ENCODE peak calls at places on chromosomes 12 and 14, in six cellular contexts. Z is progenitor cell of endocrine pancreas, S is foreskin keratinocyte, T is sigmoid colon, G is AG09319, J is fibroblast of lung. I is an unnamed sample.

GRCh38 chr12:481422-481821 is 21.7 kb downstream of the B4GALNT3 start:
- DNase-seq in T (peak; percentile 65), J (peak; percentile 31), Z (no peak), G (no peak), S (no peak), I (peak; percentile 13)

GRCh38 chr14:69695664-69696527 is 71.0 kb upstream of the SRSF5 start:
- DNase-seq in S (no peak), T (no peak), Z (no peak), J (peak; percentile 44), G (peak; percentile 59), I (peak; percentile 55)

GRCh38 chr12:53113307-53113706 is 10.0 kb downstream of the SOAT2 start:
- DNase-seq in G (no peak), T (no peak), S (no peak), Z (no peak), J (no peak), I (no peak)

GRCh38 chr14:91078095-91078737 is 17.8 kb upstream of the RPS6KA5 start:
- DNase-seq in Z (no peak), J (no peak), S (no peak), T (no peak), G (no peak), I (no peak)

GRCh38 chr12:124428136-124428791 is 133.4 kb downstream of the RFLNA start:
- DNase-seq in T (peak; percentile 93), G (no peak), S (no peak), Z (no peak), J (peak; percentile 82), I (no peak)

GRCh38 chr14:59097681-59098080 is 90.8 kb upstream of the DAAM1 start:
- DNase-seq in G (no peak), S (no peak), T (no peak), J (no peak), Z (no peak), I (no peak)

GRCh38 chr12:51077930-51078329 is 5.5 kb downstream of the CSRNP2 start:
- DNase-seq in T (no peak), Z (no peak), S (no peak), J (peak; percentile 27), G (no peak), I (no peak)

GRCh38 chr12:115569694-115570093 is 707.8 kb downstream of the MED13L start:
- DNase-seq in J (no peak), S (no peak), T (no peak), G (no peak), Z (no peak), I (no peak)

GRCh38 chr12:107590369-107591094 is 95.1 kb upstream of the PWP1 start:
- DNase-seq in S (no peak), G (no peak), J (no peak), T (no peak), Z (no peak), I (no peak)

GRCh38 chr14:95500772-95501401 is 15.6 kb downstream of the SYNE3 start:
- DNase-seq in J (peak; percentile 82), T (no peak), S (no peak), G (peak; percentile 64), Z (no peak), I (peak; percentile 73)

GRCh38 chr12:27384261-27384590 is 51.6 kb downstream of the BMAL2 start:
- DNase-seq in S (no peak), Z (no peak), J (no peak), G (no peak), T (no peak), I (no peak)

GRCh38 chr12:104673294-104674062 is 216.7 kb downstream of the CHST11 start:
- DNase-seq in S (no peak), J (peak; percentile 34), G (peak; percentile 29), Z (no peak), T (no peak), I (no peak)

GRCh38 chr12:21774358-21775129 is at the start of gene KCNJ8:
- DNase-seq in J (peak; percentile 41), G (no peak), S (no peak), T (peak; percentile 92), Z (peak; percentile 69), I (peak; percentile 46)

GRCh38 chr12:94504386-94504785 is 44.7 kb upstream of the CEP83 start:
- DNase-seq in G (no peak), J (no peak), S (peak; percentile 5), Z (no peak), T (no peak), I (no peak)

GRCh38 chr14:71932229-71932951 is at the start of gene RGS6:
- DNase-seq in J (no peak), S (peak; percentile 23), T (no peak), Z (peak; percentile 71), G (no peak), I (no peak)
- TF ChIP-seq CTCF in J (no peak), S (peak; percentile 61), T (no peak), Z (peak; percentile 51), G (no peak), I (peak; percentile 6)

DNA sequence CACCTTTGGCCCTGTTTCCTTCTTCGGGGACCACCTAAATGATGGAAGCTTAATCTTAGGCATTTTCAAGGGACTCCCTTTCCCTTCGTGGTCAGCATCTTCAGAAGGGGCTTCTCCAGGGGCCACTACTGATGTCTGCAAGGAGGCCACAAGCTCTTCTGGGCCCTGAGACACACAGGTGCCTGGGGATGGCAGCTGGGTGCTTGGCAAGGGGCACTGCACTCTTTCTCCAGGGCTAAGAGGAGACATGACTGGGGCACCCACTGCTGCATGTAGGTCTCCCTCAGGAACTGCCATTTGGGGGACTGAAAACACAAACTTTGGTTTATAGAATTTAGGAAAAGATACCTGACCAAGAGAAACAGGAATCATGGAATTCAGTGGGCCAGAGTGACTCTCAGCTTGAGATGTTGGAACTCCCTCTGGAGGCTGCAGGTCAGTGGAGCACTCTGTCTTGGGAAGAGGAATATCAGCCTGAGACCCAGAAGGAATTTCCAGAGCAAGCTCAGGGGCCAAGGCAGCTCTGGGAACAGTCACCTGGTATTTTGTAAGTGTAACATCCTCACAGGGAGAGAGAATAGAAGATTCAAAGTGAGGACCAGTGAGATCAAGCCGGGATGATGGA is 16.0 kb downstream of the PLD4 start:
- DNase-seq in T (peak; percentile 32), J (no peak), G (no peak), S (no peak), Z (no peak), I (no peak)
- TF ChIP-seq CTCF in T (no peak), J (no peak), G (peak; percentile 1), S (peak; percentile 31), Z (peak; percentile 40), I (peak; percentile 33)

DNA sequence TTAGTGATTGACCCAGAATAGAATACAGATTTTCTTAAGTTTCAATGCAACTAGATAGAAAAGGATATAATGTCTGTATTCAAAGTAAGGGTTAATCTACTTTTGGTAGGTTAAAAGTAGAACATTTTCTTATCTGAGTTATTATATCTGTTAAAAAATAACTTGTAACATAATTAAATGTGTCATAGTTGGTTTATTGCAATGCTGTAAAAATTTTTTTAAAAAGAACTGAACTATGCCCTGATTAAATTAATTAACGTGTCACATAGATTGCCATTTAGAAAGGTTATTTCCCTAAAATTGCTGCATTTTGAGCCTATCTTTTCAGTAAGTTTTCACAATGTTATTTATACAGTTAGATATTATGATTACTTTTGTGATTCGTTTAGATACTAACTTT is 89.2 kb downstream of the PDE3A start:
- DNase-seq in T (no peak), G (no peak), Z (no peak), S (no peak), J (no peak), I (no peak)
- TF ChIP-seq CTCF in T (no peak), G (no peak), Z (no peak), S (no peak), J (no peak), I (no peak)

GRCh38 chr12:110372056-110372425 is 31.5 kb downstream of the ANAPC7 start:
- DNase-seq in S (no peak), J (no peak), T (no peak), G (no peak), Z (no peak), I (no peak)
- TF ChIP-seq CTCF in S (no peak), J (no peak), T (no peak), G (no peak), Z (no peak), I (no peak)

DNA sequence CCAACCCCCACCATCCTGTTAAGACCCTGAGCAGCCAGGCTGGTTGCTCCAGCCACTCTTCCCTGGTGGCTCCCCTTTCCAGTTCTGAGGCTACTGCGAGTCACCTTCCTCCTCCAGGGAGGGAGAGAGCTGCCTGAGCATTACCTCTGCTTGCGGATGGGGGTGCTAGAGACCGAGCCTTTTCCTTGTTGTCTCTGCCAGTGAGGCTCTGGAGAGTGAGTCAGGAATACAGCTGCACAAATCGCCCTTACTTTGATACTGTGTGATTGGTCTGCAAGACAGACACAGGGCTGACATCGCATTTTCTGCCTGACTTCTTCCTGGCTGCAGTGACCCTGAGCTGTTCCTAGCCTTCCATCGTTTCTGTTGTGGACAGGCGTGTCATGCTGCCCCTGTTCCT is 94.3 kb downstream of the SLC25A47 start:
- DNase-seq in T (peak; percentile 54), Z (peak; percentile 43), J (peak; percentile 92), G (peak; percentile 59), S (peak; percentile 67), I (peak; percentile 78)
- TF ChIP-seq CTCF in T (peak; percentile 53), Z (peak; percentile 69), J (peak; percentile 88), G (peak; percentile 92), S (peak; percentile 96), I (peak; percentile 92)

DNA sequence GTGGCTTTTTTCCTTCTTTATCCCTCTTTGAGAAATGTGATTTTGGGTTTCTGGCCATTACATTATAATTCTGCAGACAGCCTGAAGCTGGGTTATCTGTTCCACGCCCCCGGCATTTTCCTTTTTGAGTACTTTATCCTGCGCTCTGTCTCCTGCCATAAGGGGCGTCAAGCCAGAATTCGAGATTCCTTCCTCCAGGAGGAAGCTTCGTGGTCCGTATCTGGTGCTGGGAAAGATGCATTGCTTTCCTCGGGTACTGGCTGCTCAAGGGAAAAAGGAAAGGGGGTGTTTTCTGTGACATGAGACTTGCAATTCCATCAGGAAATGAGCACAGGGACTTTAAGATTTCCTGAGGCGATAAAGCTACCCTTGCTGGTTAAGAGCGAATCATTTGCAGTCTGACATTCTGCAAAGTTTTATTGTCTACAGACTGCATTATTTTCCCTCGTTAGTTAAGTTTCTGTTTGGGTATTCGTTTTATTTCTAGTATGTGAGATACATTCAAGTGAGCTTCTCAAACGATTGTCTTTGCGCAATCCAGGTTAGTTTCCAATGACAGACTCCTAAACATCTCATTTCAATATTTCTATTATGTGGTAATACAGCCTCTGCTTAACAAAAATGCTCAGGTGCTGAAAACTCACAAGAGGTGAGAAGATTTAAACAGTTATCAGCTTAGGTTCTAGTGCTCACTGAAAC is 706 bp downstream of the AKAP5 start:
- DNase-seq in T (no peak), J (peak; percentile 39), G (no peak), Z (no peak), S (no peak), I (peak; percentile 37)
- TF ChIP-seq CTCF in T (peak; percentile 28), J (peak; percentile 16), G (peak; percentile 41), Z (peak; percentile 35), S (peak; percentile 9), I (peak; percentile 44)

I was measured in astrocyte of the cerebellum.